ENCODE peak calls at places on chromosome 19, in eight cellular contexts. D is tibial artery, J is AG04449, F is AG04450, A is body of pancreas, C is GM12878, O is mammary epithelial cell, Q is pancreas. E is an unnamed sample.

GRCh38 chr19:7512400-7512851 is 3.5 kb upstream of the ZNF358 start:
- DNase-seq in D (no peak), J (no peak), F (no peak), A (no peak), C (no peak), O (no peak), Q (no peak), E (no peak)

GRCh38 chr19:50817941-50818858 is 5.4 kb downstream of the KLK1 start:
- DNase-seq in D (no peak), J (no peak), F (no peak), A (peak), C (peak), O (no peak), Q (peak), E (no peak)

GRCh38 chr19:41821003-41821735 is 23.3 kb downstream of the LYPD4 start:
- DNase-seq in D (no peak), J (no peak), F (no peak), A (peak), C (peak), O (peak), Q (no peak), E (no peak)

GRCh38 chr19:51354742-51355148 is 11.4 kb downstream of the ETFB start:
- DNase-seq in D (no peak), J (no peak), F (no peak), A (no peak), C (no peak), O (peak), Q (no peak), E (no peak)

GRCh38 chr19:17775245-17775927 is 19.6 kb upstream of the B3GNT3 start:
- DNase-seq in D (peak), J (no peak), F (no peak), A (peak), C (no peak), O (no peak), Q (no peak), E (no peak)

GRCh38 chr19:40611096-40611495 is 9.9 kb downstream of the LTBP4 start:
- DNase-seq in D (no peak), J (no peak), F (no peak), A (no peak), C (no peak), O (peak), Q (peak), E (no peak)

GRCh38 chr19:15372891-15373301 is 6.7 kb downstream of the AKAP8 start:
- DNase-seq in D (no peak), J (no peak), F (no peak), A (no peak), C (no peak), O (no peak), Q (peak), E (no peak)

GRCh38 chr19:51440846-51441409 is 17.3 kb downstream of the SIGLEC8 start:
- DNase-seq in D (no peak), J (no peak), F (no peak), A (no peak), C (no peak), O (no peak), Q (no peak), E (no peak)

GRCh38 chr19:35748106-35749020 is at the start of gene LIN37:
- DNase-seq in D (peak), J (peak), F (peak), A (peak), C (peak), O (peak), Q (peak), E (peak)

GRCh38 chr19:49556412-49557398 is 23.7 kb downstream of the NOSIP start:
- DNase-seq in D (no peak), J (no peak), F (no peak), A (peak), C (no peak), O (no peak), Q (peak), E (no peak)

GRCh38 chr19:56637976-56638555 is 4.9 kb upstream of the SMIM17 start:
- DNase-seq in D (peak), J (peak), F (peak), A (peak), C (no peak), O (peak), Q (peak), E (peak)

GRCh38 chr19:49554701-49555181 is 25.6 kb downstream of the NOSIP start:
- DNase-seq in D (no peak), J (no peak), F (no peak), A (peak), C (no peak), O (no peak), Q (no peak), E (no peak)

GRCh38 chr19:45498411-45499195 is at the start of gene PPM1N:
- DNase-seq in D (no peak), J (no peak), F (no peak), A (no peak), C (no peak), O (no peak), Q (peak), E (no peak)

GRCh38 chr19:42370068-42370520 is 20.0 kb downstream of the CNFN start:
- DNase-seq in D (no peak), J (no peak), F (no peak), A (no peak), C (no peak), O (no peak), Q (no peak), E (no peak)

GRCh38 chr19:10565028-10565566 is 713 bp downstream of the KRI1 start:
- DNase-seq in D (peak), J (no peak), F (no peak), A (peak), C (no peak), O (no peak), Q (no peak), E (no peak)

GRCh38 chr19:6663236-6664187 is 6.4 kb downstream of the TNFSF14 start:
- DNase-seq in D (no peak), J (no peak), F (no peak), A (no peak), C (no peak), O (peak), Q (no peak), E (no peak)

GRCh38 chr19:2523630-2524311 is 47.8 kb downstream of the GADD45B start:
- DNase-seq in D (no peak), J (peak), F (no peak), A (no peak), C (no peak), O (no peak), Q (no peak), E (no peak)

GRCh38 chr19:50325310-50326100 is 3.7 kb downstream of the KCNC3 start:
- DNase-seq in D (no peak), J (no peak), F (no peak), A (peak), C (no peak), O (peak), Q (peak), E (no peak)

GRCh38 chr19:11578342-11579142 is 1.1 kb upstream of the ACP5 start:
- DNase-seq in D (peak), J (no peak), F (no peak), A (peak), C (no peak), O (no peak), Q (no peak), E (no peak)

GRCh38 chr19:38649305-38650179 is 2.1 kb downstream of the ACTN4 start:
- DNase-seq in D (no peak), J (no peak), F (no peak), A (peak), C (no peak), O (peak), Q (peak), E (no peak)

GRCh38 chr19:18726417-18726767 is 42.9 kb downstream of the CRTC1 start:
- DNase-seq in D (no peak), J (no peak), F (no peak), A (no peak), C (no peak), O (no peak), Q (no peak), E (no peak)

GRCh38 chr19:33402421-33403220 is 29.1 kb downstream of the CEBPG start:
- DNase-seq in D (peak), J (no peak), F (no peak), A (peak), C (no peak), O (no peak), Q (peak), E (no peak)
- TF ChIP-seq CTCF in D (no peak), J (no peak), F (no peak), A (no peak), C (no peak), O (peak), Q (no peak), E (peak)

GRCh38 chr19:31340059-31341025 is 8.9 kb downstream of the TSHZ3 start:
- DNase-seq in D (no peak), J (peak), F (no peak), A (no peak), C (no peak), O (peak), Q (no peak), E (peak)
- H3K4me3 ChIP-seq in D (no peak), J (peak), F (peak), A (no peak), C (no peak), O (no peak), Q (no peak), E (no peak)

DNA sequence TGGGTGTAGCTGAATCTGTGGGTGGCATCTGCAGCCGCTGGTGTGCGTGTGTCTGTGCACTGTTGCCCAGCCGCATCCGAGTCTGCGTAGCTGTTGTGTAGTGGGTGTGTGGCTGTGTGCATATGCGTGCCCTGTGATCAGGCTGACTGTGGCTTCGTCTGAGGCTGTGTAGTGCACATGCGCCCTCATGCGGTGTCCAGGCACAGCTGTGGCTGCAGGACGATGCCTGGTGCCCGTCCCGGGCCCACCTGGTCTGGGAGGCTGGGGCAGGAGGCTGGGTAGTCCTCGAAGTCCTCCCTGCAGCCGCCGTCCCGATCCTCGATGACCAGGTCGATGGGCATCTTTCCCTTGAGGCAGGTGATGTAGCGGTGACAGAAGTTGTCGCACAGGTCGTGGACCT is 4.9 kb downstream of the MEIS3 start:
- DNase-seq in D (no peak), J (no peak), F (no peak), A (peak), C (no peak), O (no peak), Q (peak), E (no peak)
- TF ChIP-seq CTCF in D (no peak), J (peak), F (no peak), A (peak), C (peak), O (peak), Q (no peak), E (no peak)

DNA sequence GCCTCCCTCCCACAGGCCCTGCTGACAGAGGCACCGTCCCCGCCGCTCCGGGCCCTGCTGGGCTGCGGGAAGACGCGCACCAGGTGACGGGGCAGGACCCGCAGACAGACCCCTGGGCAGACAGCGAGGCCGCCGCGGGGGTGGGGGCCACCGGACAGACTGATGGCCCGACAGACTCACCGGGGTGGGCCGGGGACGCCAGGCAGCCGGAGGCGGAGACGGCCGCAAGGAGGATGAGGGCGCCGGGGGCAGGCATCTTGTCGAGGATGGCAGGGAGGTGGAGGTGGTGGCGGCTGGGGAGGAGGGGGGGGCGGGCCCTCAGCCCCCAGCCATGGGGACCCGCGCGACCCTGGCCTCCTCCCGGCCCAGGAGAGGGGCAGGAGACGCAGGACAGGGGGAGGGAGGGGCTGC is 309 bp downstream of the LMTK3 start:
- DNase-seq in D (no peak), J (no peak), F (no peak), A (no peak), C (no peak), O (no peak), Q (peak), E (no peak)
- H3K4me3 ChIP-seq in D (no peak), J (peak), F (peak), A (no peak), C (no peak), O (no peak), Q (no peak), E (no peak)

GRCh38 chr19:23222998-23223652 is 27.1 kb downstream of the ZNF724 start:
- DNase-seq in D (no peak), J (no peak), F (no peak), A (no peak), C (no peak), O (peak), Q (no peak), E (no peak)
- TF ChIP-seq CTCF in D (no peak), J (no peak), F (no peak), A (no peak), C (no peak), O (no peak), Q (no peak), E (no peak)

GRCh38 chr19:23071087-23071511 is 45.7 kb upstream of the ZNF730 start:
- DNase-seq in D (no peak), J (no peak), F (no peak), A (peak), C (no peak), O (no peak), Q (peak), E (no peak)
- H3K4me3 ChIP-seq in D (peak), J (peak), F (peak), A (no peak), C (no peak), O (no peak), Q (peak), E (peak)

GRCh38 chr19:13036366-13036976 is 41.2 kb downstream of the NFIX start:
- DNase-seq in D (no peak), J (no peak), F (no peak), A (peak), C (no peak), O (peak), Q (no peak), E (no peak)
- TF ChIP-seq CTCF in D (no peak), J (no peak), F (no peak), A (peak), C (no peak), O (no peak), Q (no peak), E (no peak)

E was measured in AG09309.